ENCODE peak calls at places on chromosomes 2 and 18, in nine cellular contexts. One of them, this sample, is unnamed.
A peak's percentile ranks its signal among the peaks of the same experiment; 100 is the strongest.

GRCh38 chr2:7792031-7792651 is 874.9 kb downstream of the RNF144A start:
- DNase-seq in body of pancreas: peak; percentile 89
- DNase-seq in Peyer's patch: no peak
- DNase-seq in esophagus squamous epithelium: no peak
- DNase-seq in psoas muscle: no peak
- DNase-seq in transverse colon: peak; percentile 17
- DNase-seq in small intestine: no peak
- DNase-seq in ovary: no peak
- DNase-seq in heart right ventricle: no peak
- DNase-seq in this sample: no peak

GRCh38 chr2:85053802-85054201 is 79.4 kb upstream of the TCF7L1 start:
- DNase-seq in psoas muscle: peak; percentile 74
- DNase-seq in ovary: no peak
- DNase-seq in esophagus squamous epithelium: no peak
- DNase-seq in Peyer's patch: peak; percentile 86
- DNase-seq in heart right ventricle: no peak
- DNase-seq in small intestine: peak; percentile 82
- DNase-seq in transverse colon: peak; percentile 79
- DNase-seq in body of pancreas: no peak
- DNase-seq in this sample: peak; percentile 69

GRCh38 chr2:74384051-74384450 is 3.9 kb upstream of the DCTN1 start:
- DNase-seq in transverse colon: no peak
- DNase-seq in ovary: no peak
- DNase-seq in heart right ventricle: no peak
- DNase-seq in small intestine: no peak
- DNase-seq in psoas muscle: no peak
- DNase-seq in body of pancreas: no peak
- DNase-seq in esophagus squamous epithelium: no peak
- DNase-seq in Peyer's patch: no peak
- DNase-seq in this sample: no peak

GRCh38 chr2:205700331-205701132 is 18.2 kb downstream of the NRP2 start:
- DNase-seq in ovary: peak; percentile 57
- DNase-seq in esophagus squamous epithelium: no peak
- DNase-seq in body of pancreas: peak; percentile 54
- DNase-seq in small intestine: peak; percentile 13
- DNase-seq in heart right ventricle: no peak
- DNase-seq in psoas muscle: no peak
- DNase-seq in transverse colon: peak; percentile 28
- DNase-seq in Peyer's patch: peak; percentile 60
- DNase-seq in this sample: no peak

GRCh38 chr2:216636570-216637450 is 3.6 kb downstream of the IGFBP2 start:
- DNase-seq in Peyer's patch: peak; percentile 83
- DNase-seq in esophagus squamous epithelium: no peak
- DNase-seq in small intestine: peak; percentile 94
- DNase-seq in body of pancreas: peak; percentile 76
- DNase-seq in psoas muscle: no peak
- DNase-seq in ovary: peak; percentile 49
- DNase-seq in heart right ventricle: no peak
- DNase-seq in transverse colon: peak; percentile 90
- DNase-seq in this sample: peak; percentile 85

GRCh38 chr2:11213090-11213638 is 57.9 kb downstream of the SLC66A3 start:
- DNase-seq in Peyer's patch: no peak
- DNase-seq in transverse colon: no peak
- DNase-seq in ovary: no peak
- DNase-seq in psoas muscle: no peak
- DNase-seq in small intestine: no peak
- DNase-seq in esophagus squamous epithelium: no peak
- DNase-seq in body of pancreas: no peak
- DNase-seq in heart right ventricle: no peak
- DNase-seq in this sample: no peak

GRCh38 chr2:220703279-220703678 is 868.8 kb downstream of the EPHA4 start:
- DNase-seq in ovary: no peak
- DNase-seq in body of pancreas: no peak
- DNase-seq in transverse colon: no peak
- DNase-seq in small intestine: no peak
- DNase-seq in Peyer's patch: no peak
- DNase-seq in heart right ventricle: no peak
- DNase-seq in psoas muscle: no peak
- DNase-seq in esophagus squamous epithelium: no peak
- DNase-seq in this sample: no peak

GRCh38 chr2:97726311-97727064 is 13.1 kb downstream of the ZAP70 start:
- DNase-seq in psoas muscle: peak; percentile 51
- DNase-seq in heart right ventricle: peak; percentile 75
- DNase-seq in small intestine: no peak
- DNase-seq in esophagus squamous epithelium: no peak
- DNase-seq in Peyer's patch: no peak
- DNase-seq in body of pancreas: no peak
- DNase-seq in transverse colon: no peak
- DNase-seq in ovary: no peak
- DNase-seq in this sample: no peak

GRCh38 chr18:73895701-73896100 is 251.9 kb downstream of the FBXO15 start:
- DNase-seq in Peyer's patch: no peak
- DNase-seq in body of pancreas: no peak
- DNase-seq in transverse colon: no peak
- DNase-seq in esophagus squamous epithelium: no peak
- DNase-seq in small intestine: no peak
- DNase-seq in psoas muscle: no peak
- DNase-seq in ovary: no peak
- DNase-seq in heart right ventricle: no peak
- DNase-seq in this sample: no peak

GRCh38 chr2:209411718-209412117 is 12.1 kb upstream of the MAP2 start:
- DNase-seq in Peyer's patch: no peak
- DNase-seq in small intestine: no peak
- DNase-seq in transverse colon: no peak
- DNase-seq in esophagus squamous epithelium: no peak
- DNase-seq in psoas muscle: no peak
- DNase-seq in heart right ventricle: no peak
- DNase-seq in body of pancreas: no peak
- DNase-seq in ovary: no peak
- DNase-seq in this sample: no peak

GRCh38 chr2:232929303-232930123 is 59.4 kb downstream of the SNORC start:
- DNase-seq in transverse colon: no peak
- DNase-seq in psoas muscle: no peak
- DNase-seq in esophagus squamous epithelium: no peak
- DNase-seq in ovary: no peak
- DNase-seq in body of pancreas: no peak
- DNase-seq in Peyer's patch: no peak
- DNase-seq in small intestine: no peak
- DNase-seq in heart right ventricle: no peak
- DNase-seq in this sample: no peak

GRCh38 chr2:7846607-7847006 is 835.2 kb upstream of the ID2 start:
- DNase-seq in heart right ventricle: no peak
- DNase-seq in Peyer's patch: no peak
- DNase-seq in psoas muscle: no peak
- DNase-seq in ovary: no peak
- DNase-seq in body of pancreas: no peak
- DNase-seq in esophagus squamous epithelium: no peak
- DNase-seq in small intestine: no peak
- DNase-seq in transverse colon: no peak
- DNase-seq in this sample: no peak

GRCh38 chr2:183773775-183774174 is 649.5 kb downstream of the NUP35 start:
- DNase-seq in transverse colon: no peak
- DNase-seq in Peyer's patch: no peak
- DNase-seq in psoas muscle: no peak
- DNase-seq in small intestine: no peak
- DNase-seq in ovary: no peak
- DNase-seq in esophagus squamous epithelium: no peak
- DNase-seq in heart right ventricle: no peak
- DNase-seq in body of pancreas: no peak
- DNase-seq in this sample: no peak

GRCh38 chr18:79888016-79888415 is 63.4 kb downstream of the SLC66A2 start:
- DNase-seq in heart right ventricle: no peak
- DNase-seq in body of pancreas: no peak
- DNase-seq in ovary: no peak
- DNase-seq in transverse colon: no peak
- DNase-seq in psoas muscle: no peak
- DNase-seq in Peyer's patch: no peak
- DNase-seq in small intestine: no peak
- DNase-seq in esophagus squamous epithelium: no peak
- DNase-seq in this sample: no peak

GRCh38 chr2:220280741-220281140 is 653.3 kb downstream of the SLC4A3 start:
- DNase-seq in psoas muscle: no peak
- DNase-seq in Peyer's patch: no peak
- DNase-seq in small intestine: no peak
- DNase-seq in esophagus squamous epithelium: no peak
- DNase-seq in heart right ventricle: no peak
- DNase-seq in body of pancreas: no peak
- DNase-seq in ovary: no peak
- DNase-seq in transverse colon: no peak
- DNase-seq in this sample: no peak

GRCh38 chr2:96762529-96763253 is 2.0 kb downstream of the CNNM4 start:
- DNase-seq in small intestine: peak; percentile 21
- DNase-seq in transverse colon: no peak
- DNase-seq in body of pancreas: no peak
- DNase-seq in esophagus squamous epithelium: no peak
- DNase-seq in psoas muscle: no peak
- DNase-seq in heart right ventricle: no peak
- DNase-seq in ovary: no peak
- DNase-seq in Peyer's patch: no peak
- DNase-seq in this sample: no peak

GRCh38 chr2:178225011-178225817 is 30.9 kb downstream of the OSBPL6 start:
- DNase-seq in esophagus squamous epithelium: no peak
- DNase-seq in body of pancreas: no peak
- DNase-seq in heart right ventricle: no peak
- DNase-seq in Peyer's patch: no peak
- DNase-seq in psoas muscle: no peak
- DNase-seq in small intestine: no peak
- DNase-seq in transverse colon: no peak
- DNase-seq in ovary: no peak
- DNase-seq in this sample: no peak

GRCh38 chr2:112646791-112647720 is 1.3 kb downstream of the SLC20A1 start:
- DNase-seq in Peyer's patch: peak; percentile 51
- DNase-seq in heart right ventricle: no peak
- DNase-seq in body of pancreas: no peak
- DNase-seq in psoas muscle: no peak
- DNase-seq in ovary: no peak
- DNase-seq in small intestine: no peak
- DNase-seq in esophagus squamous epithelium: no peak
- DNase-seq in transverse colon: no peak
- DNase-seq in this sample: no peak

GRCh38 chr2:120431386-120432292 is 85.7 kb downstream of the INHBB start:
- DNase-seq in body of pancreas: no peak
- DNase-seq in ovary: no peak
- DNase-seq in heart right ventricle: no peak
- DNase-seq in esophagus squamous epithelium: no peak
- DNase-seq in Peyer's patch: peak; percentile 23
- DNase-seq in small intestine: no peak
- DNase-seq in psoas muscle: no peak
- DNase-seq in transverse colon: no peak
- DNase-seq in this sample: no peak

GRCh38 chr2:66058675-66059074 is 376.2 kb upstream of the MEIS1 start:
- DNase-seq in psoas muscle: no peak
- DNase-seq in heart right ventricle: no peak
- DNase-seq in esophagus squamous epithelium: no peak
- DNase-seq in small intestine: no peak
- DNase-seq in ovary: no peak
- DNase-seq in transverse colon: no peak
- DNase-seq in body of pancreas: no peak
- DNase-seq in Peyer's patch: no peak
- DNase-seq in this sample: no peak

GRCh38 chr2:216691210-216691741 is 4.1 kb downstream of the IGFBP5 start:
- DNase-seq in psoas muscle: peak; percentile 88
- DNase-seq in heart right ventricle: peak; percentile 93
- DNase-seq in small intestine: no peak
- DNase-seq in transverse colon: peak; percentile 65
- DNase-seq in body of pancreas: peak; percentile 72
- DNase-seq in esophagus squamous epithelium: no peak
- DNase-seq in ovary: peak; percentile 79
- DNase-seq in Peyer's patch: peak; percentile 63
- DNase-seq in this sample: no peak

GRCh38 chr2:196160966-196161365 is 10.4 kb downstream of the STK17B start:
- DNase-seq in Peyer's patch: no peak
- DNase-seq in small intestine: no peak
- DNase-seq in psoas muscle: no peak
- DNase-seq in transverse colon: no peak
- DNase-seq in body of pancreas: no peak
- DNase-seq in heart right ventricle: no peak
- DNase-seq in esophagus squamous epithelium: no peak
- DNase-seq in ovary: no peak
- DNase-seq in this sample: no peak
- H3K4me1 ChIP-seq in Peyer's patch: no peaks in the 10 kb centered on the region
- H3K4me1 ChIP-seq in small intestine: peaks cover 2% of the 10 kb centered on the region
- H3K4me1 ChIP-seq in psoas muscle: no peaks in the 10 kb centered on the region
- H3K4me1 ChIP-seq in transverse colon: no peaks in the 10 kb centered on the region
- H3K4me1 ChIP-seq in body of pancreas: no peaks in the 10 kb centered on the region
- H3K4me1 ChIP-seq in heart right ventricle: peaks cover 17% of the 10 kb centered on the region
- H3K4me1 ChIP-seq in esophagus squamous epithelium: no peaks in the 10 kb centered on the region
- H3K4me1 ChIP-seq in ovary: no peaks in the 10 kb centered on the region
- H3K4me1 ChIP-seq in this sample: no peaks in the 10 kb centered on the region

GRCh38 chr2:161316686-161317085 is 8.5 kb downstream of the PSMD14 start:
- DNase-seq in body of pancreas: no peak
- DNase-seq in Peyer's patch: no peak
- DNase-seq in heart right ventricle: no peak
- DNase-seq in transverse colon: no peak
- DNase-seq in small intestine: no peak
- DNase-seq in psoas muscle: no peak
- DNase-seq in esophagus squamous epithelium: no peak
- DNase-seq in ovary: no peak
- DNase-seq in this sample: no peak
- H3K36me3 ChIP-seq in body of pancreas: no peaks in the 10 kb centered on the region
- H3K36me3 ChIP-seq in Peyer's patch: peaks cover 8% of the 10 kb centered on the region
- H3K36me3 ChIP-seq in heart right ventricle: no peaks in the 10 kb centered on the region
- H3K36me3 ChIP-seq in transverse colon: no peaks in the 10 kb centered on the region
- H3K36me3 ChIP-seq in small intestine: no peaks in the 10 kb centered on the region
- H3K36me3 ChIP-seq in psoas muscle: peaks cover 32% of the 10 kb centered on the region
- H3K36me3 ChIP-seq in esophagus squamous epithelium: no peaks in the 10 kb centered on the region
- H3K36me3 ChIP-seq in ovary: no peaks in the 10 kb centered on the region
- H3K36me3 ChIP-seq in this sample: no peaks in the 10 kb centered on the region

GRCh38 chr18:69186162-69186561 is 214.5 kb upstream of the DOK6 start:
- DNase-seq in transverse colon: no peak
- DNase-seq in psoas muscle: no peak
- DNase-seq in esophagus squamous epithelium: no peak
- DNase-seq in body of pancreas: no peak
- DNase-seq in ovary: no peak
- DNase-seq in Peyer's patch: no peak
- DNase-seq in heart right ventricle: no peak
- DNase-seq in small intestine: no peak
- DNase-seq in this sample: no peak
- H3K9me3 ChIP-seq in transverse colon: no peaks in the 10 kb centered on the region
- H3K9me3 ChIP-seq in psoas muscle: no peaks in the 10 kb centered on the region
- H3K9me3 ChIP-seq in esophagus squamous epithelium: no peaks in the 10 kb centered on the region
- H3K9me3 ChIP-seq in body of pancreas: no peaks in the 10 kb centered on the region
- H3K9me3 ChIP-seq in ovary: no peaks in the 10 kb centered on the region
- H3K9me3 ChIP-seq in Peyer's patch: no peaks in the 10 kb centered on the region
- H3K9me3 ChIP-seq in heart right ventricle: no peaks in the 10 kb centered on the region
- H3K9me3 ChIP-seq in small intestine: no peaks in the 10 kb centered on the region
- H3K9me3 ChIP-seq in this sample: no peaks in the 10 kb centered on the region

GRCh38 chr2:239263937-239264837 is 136.6 kb downstream of the HDAC4 start:
- DNase-seq in small intestine: no peak
- DNase-seq in transverse colon: peak; percentile 11
- DNase-seq in body of pancreas: no peak
- DNase-seq in ovary: no peak
- DNase-seq in psoas muscle: peak; percentile 58
- DNase-seq in esophagus squamous epithelium: no peak
- DNase-seq in heart right ventricle: no peak
- DNase-seq in Peyer's patch: no peak
- DNase-seq in this sample: no peak
- H3K4me1 ChIP-seq in small intestine: peaks cover 24% of the 10 kb centered on the region
- H3K4me1 ChIP-seq in transverse colon: peaks cover 67% of the 10 kb centered on the region
- H3K4me1 ChIP-seq in body of pancreas: peaks cover 44% of the 10 kb centered on the region
- H3K4me1 ChIP-seq in ovary: peaks cover 48% of the 10 kb centered on the region
- H3K4me1 ChIP-seq in psoas muscle: peaks cover 92% of the 10 kb centered on the region
- H3K4me1 ChIP-seq in esophagus squamous epithelium: peaks cover 66% of the 10 kb centered on the region
- H3K4me1 ChIP-seq in heart right ventricle: peaks cover 88% of the 10 kb centered on the region
- H3K4me1 ChIP-seq in Peyer's patch: peaks cover 76% of the 10 kb centered on the region
- H3K4me1 ChIP-seq in this sample: peaks cover 53% of the 10 kb centered on the region

GRCh38 chr18:45877403-45877802 is 51.9 kb downstream of the SIGLEC15 start:
- DNase-seq in transverse colon: no peak
- DNase-seq in body of pancreas: no peak
- DNase-seq in esophagus squamous epithelium: no peak
- DNase-seq in heart right ventricle: no peak
- DNase-seq in Peyer's patch: no peak
- DNase-seq in ovary: no peak
- DNase-seq in small intestine: no peak
- DNase-seq in psoas muscle: no peak
- DNase-seq in this sample: no peak
- H3K36me3 ChIP-seq in transverse colon: no peaks in the 10 kb centered on the region
- H3K36me3 ChIP-seq in body of pancreas: peaks cover 17% of the 10 kb centered on the region
- H3K36me3 ChIP-seq in esophagus squamous epithelium: no peaks in the 10 kb centered on the region
- H3K36me3 ChIP-seq in heart right ventricle: peaks cover 17% of the 10 kb centered on the region
- H3K36me3 ChIP-seq in Peyer's patch: peaks cover 64% of the 10 kb centered on the region
- H3K36me3 ChIP-seq in ovary: no peaks in the 10 kb centered on the region
- H3K36me3 ChIP-seq in small intestine: peaks cover 8% of the 10 kb centered on the region
- H3K36me3 ChIP-seq in psoas muscle: peaks cover 91% of the 10 kb centered on the region
- H3K36me3 ChIP-seq in this sample: no peaks in the 10 kb centered on the region